ENCODE peak calls at places on chromosomes 12 and 14, in five cellular contexts. One of them, this sample, is unnamed.
A peak's percentile ranks its signal among the peaks of the same experiment; 100 is the strongest.

GRCh38 chr14:101037021-101037817 is 133.7 kb upstream of the RTL1 start:
- DNase-seq in IMR-90: no peak
- DNase-seq in H9: no peak
- DNase-seq in neuronal stem cell: no peak
- DNase-seq in trophoblast cell: no peak
- DNase-seq in this sample: no peak

GRCh38 chr12:46267618-46268348 is 1.1 kb downstream of the SLC38A1 start:
- DNase-seq in neuronal stem cell: no peak
- DNase-seq in trophoblast cell: peak; percentile 70
- DNase-seq in IMR-90: peak; percentile 24
- DNase-seq in H9: no peak
- DNase-seq in this sample: peak; percentile 51

GRCh38 chr12:116538682-116539264 is 20.4 kb upstream of the MAP1LC3B2 start:
- DNase-seq in H9: no peak
- DNase-seq in IMR-90: no peak
- DNase-seq in neuronal stem cell: no peak
- DNase-seq in trophoblast cell: no peak
- DNase-seq in this sample: no peak

GRCh38 chr14:65462411-65462810 is 49.9 kb downstream of the FUT8 start:
- DNase-seq in IMR-90: peak; percentile 60
- DNase-seq in neuronal stem cell: no peak
- DNase-seq in trophoblast cell: no peak
- DNase-seq in H9: no peak
- DNase-seq in this sample: no peak

GRCh38 chr12:57822392-57823130 is 4.0 kb upstream of the AVIL start:
- DNase-seq in neuronal stem cell: no peak
- DNase-seq in IMR-90: no peak
- DNase-seq in trophoblast cell: no peak
- DNase-seq in H9: no peak
- DNase-seq in this sample: no peak

GRCh38 chr14:56474419-56475022 is 105.1 kb upstream of the TMEM260 start:
- DNase-seq in IMR-90: peak; percentile 41
- DNase-seq in trophoblast cell: peak; percentile 86
- DNase-seq in H9: no peak
- DNase-seq in neuronal stem cell: peak; percentile 56
- DNase-seq in this sample: peak; percentile 57

GRCh38 chr12:128820723-128821432 is 2.9 kb downstream of the SLC15A4 start:
- DNase-seq in IMR-90: no peak
- DNase-seq in H9: no peak
- DNase-seq in trophoblast cell: peak; percentile 18
- DNase-seq in neuronal stem cell: no peak
- DNase-seq in this sample: no peak

GRCh38 chr14:101560534-101561113 is 671 bp upstream of the DIO3 start:
- DNase-seq in IMR-90: no peak
- DNase-seq in H9: no peak
- DNase-seq in trophoblast cell: no peak
- DNase-seq in neuronal stem cell: no peak
- DNase-seq in this sample: no peak

GRCh38 chr14:26598081-26598671 is 343 bp upstream of the NOVA1 start:
- DNase-seq in neuronal stem cell: peak; percentile 98
- DNase-seq in trophoblast cell: peak; percentile 9
- DNase-seq in H9: peak; percentile 98
- DNase-seq in IMR-90: peak; percentile 82
- DNase-seq in this sample: peak; percentile 92

GRCh38 chr12:53733051-53733812 is 6.0 kb upstream of the CALCOCO1 start:
- DNase-seq in neuronal stem cell: no peak
- DNase-seq in IMR-90: peak; percentile 69
- DNase-seq in trophoblast cell: peak; percentile 50
- DNase-seq in H9: no peak
- DNase-seq in this sample: no peak

GRCh38 chr12:90037740-90038139 is 329.1 kb upstream of the ATP2B1 start:
- DNase-seq in H9: no peak
- DNase-seq in neuronal stem cell: no peak
- DNase-seq in trophoblast cell: no peak
- DNase-seq in IMR-90: peak; percentile 51
- DNase-seq in this sample: no peak

GRCh38 chr14:25464772-25465171 is 414.8 kb upstream of the STXBP6 start:
- DNase-seq in trophoblast cell: no peak
- DNase-seq in neuronal stem cell: no peak
- DNase-seq in IMR-90: no peak
- DNase-seq in H9: no peak
- DNase-seq in this sample: no peak

GRCh38 chr12:100267603-100268281 is 765 bp downstream of the SCYL2 start:
- DNase-seq in IMR-90: peak; percentile 37
- DNase-seq in neuronal stem cell: peak; percentile 32
- DNase-seq in H9: no peak
- DNase-seq in trophoblast cell: peak; percentile 72
- DNase-seq in this sample: peak; percentile 55

DNA sequence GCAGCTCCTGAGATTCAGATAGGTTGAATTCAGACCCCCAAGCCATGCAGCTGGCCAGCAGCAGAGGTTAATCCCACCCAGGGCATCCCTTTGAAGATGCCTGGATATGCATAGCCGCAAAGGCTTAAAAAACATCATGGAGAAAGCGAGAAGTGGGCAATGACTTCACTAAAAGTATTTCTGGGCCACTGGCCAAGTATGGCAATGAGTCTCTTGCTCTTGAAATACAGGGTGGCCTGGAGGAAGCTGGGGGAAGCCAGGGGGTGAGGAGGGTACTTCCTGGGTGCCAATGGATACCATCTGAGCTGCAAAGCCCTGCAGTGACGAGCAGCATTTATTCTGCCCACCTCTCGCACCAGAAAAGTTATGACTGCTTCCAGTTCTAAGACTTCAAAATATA is 539.3 kb upstream of the TBX3 start:
- DNase-seq in trophoblast cell: no peak
- DNase-seq in H9: no peak
- DNase-seq in neuronal stem cell: no peak
- DNase-seq in IMR-90: peak; percentile 82
- DNase-seq in this sample: peak; percentile 53
- H3K4me2 ChIP-seq in trophoblast cell: no peak overlapping the region
- H3K4me2 ChIP-seq in H9: no peak overlapping the region
- H3K4me2 ChIP-seq in neuronal stem cell: no peak overlapping the region
- H3K4me2 ChIP-seq in IMR-90: no peak overlapping the region
- H3K4me2 ChIP-seq in this sample: no peak overlapping the region

DNA sequence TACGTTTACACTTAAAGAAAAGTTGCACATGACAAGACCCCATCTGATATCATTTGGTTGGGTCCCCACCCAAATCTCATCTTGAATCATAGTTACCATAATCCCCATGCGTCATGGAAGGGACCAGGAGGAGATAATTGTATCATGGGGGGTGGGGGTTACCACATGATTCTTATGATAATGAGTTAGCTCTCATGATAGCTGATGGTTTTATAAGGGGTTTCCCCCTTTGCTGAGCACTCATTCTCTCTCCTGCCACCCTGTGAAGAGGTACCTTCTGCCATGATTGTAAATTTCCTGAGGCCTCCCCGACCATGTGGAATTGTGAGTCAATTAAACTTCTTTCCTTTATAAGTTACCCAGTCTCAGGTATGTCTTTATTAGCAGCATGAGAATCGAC is 60.3 kb downstream of the PHLDA1 start:
- DNase-seq in IMR-90: no peak
- DNase-seq in H9: no peak
- DNase-seq in trophoblast cell: no peak
- DNase-seq in neuronal stem cell: no peak
- DNase-seq in this sample: no peak
- H4K91ac ChIP-seq in IMR-90: no peak overlapping the region
- H4K91ac ChIP-seq in H9: no peak overlapping the region
- H4K91ac ChIP-seq in trophoblast cell: no peak overlapping the region
- H4K91ac ChIP-seq in neuronal stem cell: no peak overlapping the region
- H4K91ac ChIP-seq in this sample: no peak overlapping the region

DNA sequence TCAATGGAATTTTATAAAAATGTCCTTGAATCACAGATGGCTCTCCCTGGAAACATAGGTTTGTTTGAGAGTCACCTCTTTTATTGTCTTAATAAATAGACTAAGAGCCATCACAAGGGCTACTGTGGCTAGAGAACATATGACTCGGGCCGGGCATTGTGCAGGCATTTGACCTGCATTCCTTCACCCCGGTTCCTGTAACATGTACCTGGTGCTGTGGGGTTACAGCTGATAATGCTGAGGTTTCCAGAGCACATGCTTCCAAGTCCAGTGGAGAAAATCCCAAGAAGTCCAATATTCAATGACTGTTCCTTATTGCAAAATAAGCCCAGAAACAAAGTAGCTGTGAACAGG is 1.0 kb upstream of the ACACB start:
- DNase-seq in H9: no peak
- DNase-seq in trophoblast cell: no peak
- DNase-seq in neuronal stem cell: no peak
- DNase-seq in IMR-90: no peak
- DNase-seq in this sample: no peak
- H3K4me2 ChIP-seq in H9: no peak overlapping the region
- H3K4me2 ChIP-seq in trophoblast cell: no peak overlapping the region
- H3K4me2 ChIP-seq in neuronal stem cell: peak overlapping the region; percentile 21
- H3K4me2 ChIP-seq in IMR-90: no peak overlapping the region
- H3K4me2 ChIP-seq in this sample: no peak overlapping the region

GRCh38 chr12:31388713-31389112 is 62.8 kb upstream of the SINHCAF start:
- DNase-seq in trophoblast cell: no peak
- DNase-seq in neuronal stem cell: no peak
- DNase-seq in IMR-90: no peak
- DNase-seq in H9: no peak
- DNase-seq in this sample: no peak

GRCh38 chr12:31390991-31391390 is 65.0 kb upstream of the SINHCAF start:
- DNase-seq in neuronal stem cell: no peak
- DNase-seq in IMR-90: no peak
- DNase-seq in H9: no peak
- DNase-seq in trophoblast cell: peak; percentile 31
- DNase-seq in this sample: no peak

GRCh38 chr12:31387011-31387410 is 61.1 kb upstream of the SINHCAF start:
- DNase-seq in trophoblast cell: no peak
- DNase-seq in H9: no peak
- DNase-seq in neuronal stem cell: no peak
- DNase-seq in IMR-90: no peak
- DNase-seq in this sample: no peak

GRCh38 chr12:31387466-31387865 is 61.5 kb upstream of the SINHCAF start:
- DNase-seq in H9: peak; percentile 48
- DNase-seq in trophoblast cell: no peak
- DNase-seq in IMR-90: no peak
- DNase-seq in neuronal stem cell: peak; percentile 8
- DNase-seq in this sample: no peak

GRCh38 chr12:31386364-31386777 is 60.4 kb upstream of the SINHCAF start:
- DNase-seq in neuronal stem cell: peak; percentile 84
- DNase-seq in IMR-90: no peak
- DNase-seq in trophoblast cell: peak; percentile 63
- DNase-seq in H9: peak; percentile 91
- DNase-seq in this sample: no peak
- H4K91ac ChIP-seq in neuronal stem cell: no peak overlapping the region
- H4K91ac ChIP-seq in IMR-90: no peak overlapping the region
- H4K91ac ChIP-seq in trophoblast cell: no peak overlapping the region
- H4K91ac ChIP-seq in H9: peak overlapping the region; percentile 36
- H4K91ac ChIP-seq in this sample: no peak overlapping the region

DNA sequence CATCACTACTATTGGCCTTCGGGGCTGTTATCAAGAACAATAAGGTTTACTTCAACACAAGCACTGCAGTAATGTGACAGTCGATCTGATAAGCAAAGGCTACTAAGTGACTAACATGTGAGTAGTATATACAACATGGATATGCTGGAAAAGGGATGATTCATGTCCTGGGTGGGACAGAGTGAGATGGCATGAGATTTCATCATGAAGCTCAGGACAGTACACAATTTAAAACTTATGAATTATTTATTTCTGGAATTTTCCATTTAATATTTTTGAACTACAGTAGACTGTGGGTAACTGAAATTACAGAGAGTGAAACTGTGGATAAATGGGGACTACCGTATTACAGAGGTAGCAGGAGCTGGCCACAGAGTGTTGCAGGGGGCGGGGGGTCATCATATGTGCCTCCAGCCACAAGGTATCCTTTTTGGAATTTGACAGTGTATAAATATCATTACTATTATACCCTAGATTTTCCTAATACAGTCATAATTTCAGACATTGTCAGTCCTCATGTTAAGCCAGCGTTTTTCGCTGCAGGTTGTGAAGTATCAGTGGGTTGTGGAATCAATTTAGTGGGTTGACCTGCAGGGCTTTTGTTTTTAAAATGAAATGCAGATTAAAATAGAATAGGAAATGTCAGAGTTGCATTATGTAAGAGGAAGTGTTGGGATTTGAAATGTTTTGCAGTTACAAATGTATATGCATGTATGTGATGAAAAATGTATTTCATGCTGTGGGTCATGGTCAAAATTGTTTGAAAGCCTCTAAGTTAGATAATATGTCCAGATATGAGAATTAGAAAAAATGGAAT is 148.0 kb upstream of the NUDT4 start:
- DNase-seq in H9: no peak
- DNase-seq in IMR-90: peak; percentile 96
- DNase-seq in neuronal stem cell: no peak
- DNase-seq in trophoblast cell: peak; percentile 84
- DNase-seq in this sample: peak; percentile 93
- H3K4me2 ChIP-seq in H9: no peak overlapping the region
- H3K4me2 ChIP-seq in IMR-90: peak overlapping the region; percentile 32
- H3K4me2 ChIP-seq in neuronal stem cell: no peak overlapping the region
- H3K4me2 ChIP-seq in trophoblast cell: no peak overlapping the region
- H3K4me2 ChIP-seq in this sample: no peak overlapping the region

GRCh38 chr12:31880340-31880739 is 78.9 kb upstream of the RESF1 start:
- DNase-seq in IMR-90: no peak
- DNase-seq in trophoblast cell: peak; percentile 37
- DNase-seq in neuronal stem cell: no peak
- DNase-seq in H9: no peak
- DNase-seq in this sample: peak; percentile 82

GRCh38 chr12:31877884-31878283 is 81.3 kb upstream of the RESF1 start:
- DNase-seq in neuronal stem cell: no peak
- DNase-seq in IMR-90: no peak
- DNase-seq in H9: no peak
- DNase-seq in trophoblast cell: no peak
- DNase-seq in this sample: no peak

GRCh38 chr12:31875609-31875964 is 83.6 kb upstream of the RESF1 start:
- DNase-seq in trophoblast cell: no peak
- DNase-seq in IMR-90: no peak
- DNase-seq in H9: no peak
- DNase-seq in neuronal stem cell: no peak
- DNase-seq in this sample: no peak

GRCh38 chr12:31874961-31875608 is 84.1 kb upstream of the RESF1 start:
- DNase-seq in neuronal stem cell: no peak
- DNase-seq in H9: peak; percentile 56
- DNase-seq in IMR-90: peak; percentile 83
- DNase-seq in trophoblast cell: peak; percentile 19
- DNase-seq in this sample: peak; percentile 86

GRCh38 chr12:31876568-31877424 is 82.4 kb upstream of the RESF1 start:
- DNase-seq in H9: no peak
- DNase-seq in neuronal stem cell: no peak
- DNase-seq in IMR-90: no peak
- DNase-seq in trophoblast cell: no peak
- DNase-seq in this sample: peak; percentile 58
- H4K91ac ChIP-seq in H9: no peak overlapping the region
- H4K91ac ChIP-seq in neuronal stem cell: no peak overlapping the region
- H4K91ac ChIP-seq in IMR-90: no peak overlapping the region
- H4K91ac ChIP-seq in trophoblast cell: peak overlapping the region; percentile 0
- H4K91ac ChIP-seq in this sample: peak overlapping the region; percentile 79

GRCh38 chr14:51845811-51846210 is 14.6 kb upstream of the GNG2 start:
- DNase-seq in neuronal stem cell: no peak
- DNase-seq in H9: no peak
- DNase-seq in trophoblast cell: peak; percentile 45
- DNase-seq in IMR-90: no peak
- DNase-seq in this sample: peak; percentile 34
- H3K4me2 ChIP-seq in neuronal stem cell: no peak overlapping the region
- H3K4me2 ChIP-seq in H9: no peak overlapping the region
- H3K4me2 ChIP-seq in trophoblast cell: no peak overlapping the region
- H3K4me2 ChIP-seq in IMR-90: no peak overlapping the region
- H3K4me2 ChIP-seq in this sample: no peak overlapping the region